ENCODE peak calls at places on chromosomes 1 and 21, in seven cellular contexts. K is astrocyte of the spinal cord, S is mesenchymal stem cell, T is Panc1, D is epithelial cell of esophagus, J is lower leg skin, L is pancreas. V is an unnamed sample.
A peak's percentile ranks its signal among the peaks of the same experiment; 100 is the strongest.

GRCh38 chr1:234619794-234620247 is 9.8 kb upstream of the IRF2BP2 start:
- DNase-seq in K (no peak), S (no peak), T (no peak), D (no peak), J (no peak), L (no peak), V (no peak)

GRCh38 chr1:37513795-37514349 is 694 bp downstream of the MEAF6 start:
- DNase-seq in K (no peak), S (peak; percentile 25), T (no peak), D (peak; percentile 53), J (no peak), L (peak; percentile 36), V (peak; percentile 75)

GRCh38 chr1:16462773-16463330 is 22.3 kb downstream of the NECAP2 start:
- DNase-seq in K (no peak), S (no peak), T (no peak), D (no peak), J (no peak), L (no peak), V (no peak)

GRCh38 chr1:7616076-7616833 is 154.8 kb upstream of the VAMP3 start:
- DNase-seq in K (peak; percentile 27), S (peak; percentile 60), T (no peak), D (peak; percentile 43), J (no peak), L (no peak), V (peak; percentile 93)

GRCh38 chr21:37145635-37146111 is 72.6 kb downstream of the TTC3 start:
- DNase-seq in K (peak; percentile 89), S (no peak), T (no peak), D (peak; percentile 81), J (no peak), L (no peak), V (no peak)

GRCh38 chr1:97348599-97349265 is 572.1 kb downstream of the DPYD start:
- DNase-seq in K (peak; percentile 71), S (no peak), T (no peak), D (no peak), J (no peak), L (no peak), V (no peak)

GRCh38 chr1:22402336-22403053 is 49.2 kb upstream of the ZBTB40 start:
- DNase-seq in K (no peak), S (no peak), T (no peak), D (no peak), J (no peak), L (no peak), V (no peak)

GRCh38 chr21:45579383-45580180 is 37.3 kb upstream of the SLC19A1 start:
- DNase-seq in K (no peak), S (peak; percentile 9), T (no peak), D (no peak), J (peak; percentile 75), L (no peak), V (no peak)

GRCh38 chr1:64043328-64043727 is 160.1 kb upstream of the UBE2U start:
- DNase-seq in K (peak; percentile 69), S (no peak), T (no peak), D (no peak), J (no peak), L (no peak), V (no peak)

GRCh38 chr21:45507523-45507875 is 34.7 kb downstream of the SLC19A1 start:
- DNase-seq in K (no peak), S (no peak), T (no peak), D (no peak), J (peak; percentile 78), L (no peak), V (no peak)

GRCh38 chr1:78126506-78126905 is 80.7 kb downstream of the GIPC2 start:
- DNase-seq in K (no peak), S (no peak), T (no peak), D (no peak), J (no peak), L (no peak), V (peak; percentile 30)

GRCh38 chr1:92210701-92211100 is 7.0 kb upstream of the C1orf146 start:
- DNase-seq in K (peak; percentile 61), S (no peak), T (no peak), D (peak; percentile 28), J (no peak), L (no peak), V (peak; percentile 50)

GRCh38 chr1:244049969-244050834 is 881 bp upstream of the ZBTB18 start:
- DNase-seq in K (no peak), S (peak; percentile 35), T (no peak), D (no peak), J (no peak), L (peak; percentile 38), V (no peak)

GRCh38 chr1:6922096-6922931 is 137.1 kb downstream of the CAMTA1 start:
- DNase-seq in K (peak; percentile 83), S (no peak), T (no peak), D (peak; percentile 31), J (peak; percentile 85), L (peak; percentile 43), V (peak; percentile 95)

GRCh38 chr1:186813420-186813819 is 15.3 kb upstream of the PLA2G4A start:
- DNase-seq in K (peak; percentile 58), S (no peak), T (no peak), D (peak; percentile 59), J (no peak), L (no peak), V (no peak)

GRCh38 chr21:35399706-35400105 is 350.6 kb upstream of the RUNX1 start:
- DNase-seq in K (no peak), S (no peak), T (no peak), D (no peak), J (no peak), L (no peak), V (no peak)

GRCh38 chr1:225815526-225816178 is 5.7 kb downstream of the EPHX1 start:
- DNase-seq in K (no peak), S (no peak), T (no peak), D (no peak), J (peak; percentile 70), L (no peak), V (no peak)

GRCh38 chr1:63327417-63328139 is 5.2 kb downstream of the FOXD3 start:
- DNase-seq in K (peak; percentile 43), S (peak; percentile 54), T (peak; percentile 41), D (peak; percentile 55), J (peak; percentile 91), L (peak; percentile 52), V (peak; percentile 98)

GRCh38 chr1:32701421-32701911 is 1.1 kb downstream of the SYNC start:
- DNase-seq in K (no peak), S (peak; percentile 49), T (no peak), D (no peak), J (no peak), L (no peak), V (peak; percentile 91)
- H3K4me3 ChIP-seq in K (peak overlapping the region; percentile 74), S (peak overlapping the region; percentile 75), T (no peak overlapping the region), D (peak overlapping the region; percentile 32), J (no peak overlapping the region), L (no peak overlapping the region), V (peak overlapping the region; percentile 76)

DNA sequence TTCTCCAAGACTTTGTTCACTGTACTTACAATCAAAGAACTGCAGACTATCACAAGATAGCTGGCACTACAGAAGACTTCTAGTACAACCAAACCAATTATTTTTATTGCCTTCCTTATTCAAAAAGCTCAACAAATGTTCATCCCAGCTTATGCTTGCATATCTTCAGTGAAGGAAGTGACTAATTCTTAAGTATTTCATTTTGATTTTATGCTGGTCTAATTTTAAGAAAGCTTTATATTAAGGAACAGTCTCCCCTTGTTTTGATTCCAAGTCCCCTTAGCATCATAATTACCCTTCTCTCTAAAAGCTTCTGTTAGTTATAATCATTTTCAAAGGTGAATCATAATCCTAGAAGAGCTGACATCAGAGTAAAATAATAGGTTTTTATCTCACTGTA is 132.9 kb downstream of the LRRIQ3 start:
- DNase-seq in K (peak; percentile 6), S (no peak), T (no peak), D (no peak), J (no peak), L (no peak), V (no peak)
- H3K4me3 ChIP-seq in K (no peak overlapping the region), S (no peak overlapping the region), T (no peak overlapping the region), D (no peak overlapping the region), J (no peak overlapping the region), L (no peak overlapping the region), V (no peak overlapping the region)

GRCh38 chr1:54378157-54378883 is 27.9 kb downstream of the SSBP3 start:
- DNase-seq in K (no peak), S (no peak), T (no peak), D (no peak), J (no peak), L (no peak), V (no peak)
- H3K4me3 ChIP-seq in K (no peak overlapping the region), S (no peak overlapping the region), T (no peak overlapping the region), D (no peak overlapping the region), J (no peak overlapping the region), L (no peak overlapping the region), V (no peak overlapping the region)

GRCh38 chr1:87641996-87642395 is 313.3 kb downstream of the LMO4 start:
- DNase-seq in K (no peak), S (no peak), T (no peak), D (no peak), J (no peak), L (no peak), V (no peak)
- H3K4me3 ChIP-seq in K (no peak overlapping the region), S (no peak overlapping the region), T (no peak overlapping the region), D (no peak overlapping the region), J (no peak overlapping the region), L (no peak overlapping the region), V (no peak overlapping the region)

GRCh38 chr21:43957629-43958362 is 54.3 kb upstream of the TRAPPC10 start:
- DNase-seq in K (no peak), S (no peak), T (no peak), D (no peak), J (no peak), L (no peak), V (no peak)

GRCh38 chr21:43954896-43955295 is 57.2 kb upstream of the TRAPPC10 start:
- DNase-seq in K (no peak), S (no peak), T (no peak), D (no peak), J (no peak), L (no peak), V (no peak)

GRCh38 chr21:43957128-43957571 is 55.0 kb upstream of the TRAPPC10 start:
- DNase-seq in K (no peak), S (no peak), T (no peak), D (no peak), J (no peak), L (no peak), V (no peak)

GRCh38 chr21:43956667-43957030 is 55.5 kb upstream of the TRAPPC10 start:
- DNase-seq in K (peak; percentile 56), S (no peak), T (no peak), D (no peak), J (no peak), L (no peak), V (no peak)

DNA sequence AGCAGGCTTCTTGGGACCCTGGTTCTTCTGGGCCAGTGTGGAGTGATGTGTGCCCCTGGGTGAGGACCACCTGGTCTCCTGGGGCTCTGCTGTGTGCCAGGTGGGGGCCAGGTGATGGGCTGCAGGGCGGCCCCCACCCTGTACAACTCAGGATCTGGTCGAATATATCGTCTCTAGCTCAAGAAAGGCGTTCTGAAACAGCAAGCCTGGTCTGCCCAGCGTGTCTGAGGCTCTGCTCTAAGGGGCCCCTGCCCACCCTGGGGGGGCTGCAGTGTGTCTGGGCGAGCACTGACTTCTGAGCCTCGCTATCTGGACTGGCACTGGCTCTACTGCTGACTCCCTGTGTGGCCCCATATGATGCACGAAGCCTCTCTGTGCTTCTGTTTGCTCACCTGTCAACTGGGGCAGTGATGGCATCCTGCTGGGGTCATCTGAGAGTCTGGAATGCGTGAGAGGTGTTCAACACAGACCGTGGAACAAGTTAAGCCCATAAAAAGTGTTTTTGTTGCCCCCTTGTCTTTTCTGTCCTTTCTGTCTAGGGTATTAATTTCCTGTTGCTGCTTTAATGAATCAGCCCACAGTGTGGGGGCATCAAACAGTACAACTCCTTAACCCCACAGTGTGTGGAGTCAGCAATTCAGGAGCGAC is 56.0 kb upstream of the TRAPPC10 start:
- DNase-seq in K (no peak), S (no peak), T (no peak), D (no peak), J (no peak), L (no peak), V (no peak)
- H3K4me3 ChIP-seq in K (no peak overlapping the region), S (no peak overlapping the region), T (no peak overlapping the region), D (no peak overlapping the region), J (no peak overlapping the region), L (no peak overlapping the region), V (no peak overlapping the region)

GRCh38 chr21:42992943-42993712 is 18.8 kb downstream of the PKNOX1 start:
- DNase-seq in K (no peak), S (peak; percentile 53), T (no peak), D (no peak), J (no peak), L (no peak), V (no peak)
- H3K4me3 ChIP-seq in K (no peak overlapping the region), S (no peak overlapping the region), T (no peak overlapping the region), D (no peak overlapping the region), J (no peak overlapping the region), L (no peak overlapping the region), V (no peak overlapping the region)